ENCODE peak calls at places on chromosomes 11 and 22, in eight cellular contexts. H is IMR-90, G is transverse colon, J is GM12892, K is spleen, O is body of pancreas, P is A549, W is adrenal gland. S is an unnamed sample.

GRCh38 chr22:47000888-47001287 is 238.4 kb downstream of the TBC1D22A start:
- DNase-seq in H (no peak), G (no peak), J (no peak), K (no peak), O (no peak), P (no peak), W (no peak), S (no peak)

GRCh38 chr22:48804811-48805301 is 1022.8 kb downstream of the BRD1 start:
- DNase-seq in H (no peak), G (no peak), J (no peak), K (peak; percentile 58), O (no peak), P (no peak), W (no peak), S (no peak)

GRCh38 chr11:134026655-134027343 is 42.1 kb upstream of the JAM3 start:
- DNase-seq in H (no peak), G (no peak), J (no peak), K (no peak), O (no peak), P (no peak), W (no peak), S (no peak)

GRCh38 chr22:34508797-34509196 is 557.2 kb upstream of the ISX start:
- DNase-seq in H (no peak), G (no peak), J (no peak), K (no peak), O (no peak), P (no peak), W (no peak), S (no peak)

GRCh38 chr11:100727410-100727809 is 40.3 kb downstream of the ARHGAP42 start:
- DNase-seq in H (no peak), G (no peak), J (no peak), K (no peak), O (no peak), P (no peak), W (peak; percentile 11), S (no peak)

GRCh38 chr11:65211293-65212105 is 29.8 kb downstream of the CAPN1 start:
- DNase-seq in H (no peak), G (no peak), J (no peak), K (peak; percentile 77), O (no peak), P (no peak), W (no peak), S (no peak)

GRCh38 chr22:45240137-45240809 is 421 bp downstream of the KIAA0930 start:
- DNase-seq in H (no peak), G (peak; percentile 35), J (no peak), K (peak; percentile 92), O (peak; percentile 48), P (no peak), W (peak; percentile 44), S (peak; percentile 45)

GRCh38 chr11:84836371-84836770 is 790.8 kb downstream of the DLG2 start:
- DNase-seq in H (no peak), G (no peak), J (no peak), K (no peak), O (no peak), P (no peak), W (no peak), S (no peak)

GRCh38 chr11:44989831-44990566 is 39.3 kb upstream of the TP53I11 start:
- DNase-seq in H (no peak), G (no peak), J (no peak), K (no peak), O (peak; percentile 86), P (no peak), W (no peak), S (no peak)

GRCh38 chr11:132898021-132898420 is 634.3 kb downstream of the OPCML start:
- DNase-seq in H (peak; percentile 73), G (no peak), J (no peak), K (no peak), O (no peak), P (no peak), W (no peak), S (no peak)

GRCh38 chr11:47398551-47398950 is 9.8 kb upstream of the SLC39A13 start:
- DNase-seq in H (no peak), G (no peak), J (peak; percentile 2), K (peak; percentile 74), O (no peak), P (no peak), W (no peak), S (no peak)

GRCh38 chr11:47400813-47401279 is 7.5 kb upstream of the SLC39A13 start:
- DNase-seq in H (no peak), G (no peak), J (peak; percentile 16), K (peak; percentile 80), O (no peak), P (no peak), W (no peak), S (no peak)

GRCh38 chr11:47398011-47398410 is 10.4 kb upstream of the SLC39A13 start:
- DNase-seq in H (no peak), G (no peak), J (peak; percentile 5), K (peak; percentile 61), O (no peak), P (no peak), W (no peak), S (no peak)

GRCh38 chr11:47403135-47403534 is 5.3 kb upstream of the SLC39A13 start:
- DNase-seq in H (no peak), G (no peak), J (no peak), K (peak; percentile 75), O (no peak), P (no peak), W (no peak), S (no peak)

DNA sequence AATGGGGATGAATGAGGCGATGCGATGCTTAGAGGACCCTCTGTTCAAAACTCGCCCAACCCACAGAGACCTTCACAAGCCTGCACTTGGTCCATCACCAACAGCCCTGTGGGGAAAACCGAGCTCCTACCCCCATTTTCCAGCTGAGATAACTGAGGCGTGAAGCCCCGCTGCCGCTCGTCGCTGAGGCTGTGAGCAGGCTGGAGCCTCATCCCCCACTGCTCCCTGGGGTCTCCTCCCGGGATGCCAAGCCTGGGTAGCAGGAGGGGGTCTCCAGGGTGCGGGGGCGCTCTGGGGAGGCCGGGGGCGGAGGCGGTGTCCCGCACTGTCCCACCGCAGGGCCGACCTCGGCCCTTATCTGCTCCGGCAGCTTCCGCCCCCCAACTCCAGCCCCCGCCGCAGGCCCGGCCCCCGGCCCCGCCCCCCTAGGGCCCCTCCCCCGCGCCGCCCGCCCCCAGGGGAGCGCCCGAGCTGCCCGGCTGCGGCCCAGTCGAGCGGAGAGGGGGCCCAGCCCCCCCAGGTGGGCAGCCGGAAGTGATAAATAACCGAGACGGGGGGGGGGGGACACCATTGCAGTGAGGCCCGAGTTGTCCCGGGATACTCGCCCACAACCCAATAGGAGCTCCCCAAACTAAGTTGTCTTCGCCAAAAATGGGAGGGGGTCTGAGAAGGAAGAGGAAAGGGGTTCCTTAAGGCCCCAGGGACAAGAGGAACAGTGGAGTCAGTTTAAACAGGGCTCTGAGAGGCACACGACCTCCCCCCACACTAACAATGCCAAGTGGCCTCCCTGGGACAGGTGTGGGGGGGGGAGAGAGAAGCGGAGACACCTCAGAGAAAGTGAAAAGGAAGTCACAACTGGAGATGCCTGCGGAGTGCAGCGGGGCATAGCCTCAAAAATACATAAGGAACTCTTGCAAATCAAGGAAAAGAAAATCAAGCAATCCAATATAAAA is 8.3 kb upstream of the SLC39A13 start:
- DNase-seq in H (no peak), G (peak; percentile 47), J (peak; percentile 70), K (peak; percentile 92), O (no peak), P (no peak), W (no peak), S (no peak)
- TF ChIP-seq POLR2A in H (no peak), G (peak; percentile 42), J (no peak), K (peak; percentile 44), O (peak; percentile 49), P (no peak), W (no peak), S (no peak)

GRCh38 chr22:40046126-40046525 is 51.4 kb downstream of the FAM83F start:
- DNase-seq in H (no peak), G (no peak), J (no peak), K (no peak), O (no peak), P (no peak), W (no peak), S (no peak)

GRCh38 chr22:40043793-40044101 is 49.0 kb downstream of the FAM83F start:
- DNase-seq in H (no peak), G (no peak), J (no peak), K (no peak), O (no peak), P (no peak), W (no peak), S (no peak)

GRCh38 chr22:40043086-40043485 is 48.3 kb downstream of the FAM83F start:
- DNase-seq in H (no peak), G (peak; percentile 52), J (no peak), K (no peak), O (peak; percentile 68), P (no peak), W (peak; percentile 32), S (no peak)

GRCh38 chr22:40044102-40044869 is 49.5 kb downstream of the FAM83F start:
- DNase-seq in H (peak; percentile 99), G (peak; percentile 98), J (peak; percentile 92), K (peak; percentile 96), O (peak; percentile 98), P (peak; percentile 99), W (peak; percentile 99), S (peak; percentile 93)

GRCh38 chr22:40044870-40045834 is 50.4 kb downstream of the FAM83F start:
- DNase-seq in H (peak; percentile 15), G (peak; percentile 68), J (peak; percentile 71), K (peak; percentile 97), O (peak; percentile 57), P (peak; percentile 17), W (peak; percentile 58), S (peak; percentile 49)
- TF ChIP-seq POLR2A in H (no peak), G (no peak), J (peak; percentile 59), K (no peak), O (peak; percentile 40), P (peak; percentile 21), W (peak; percentile 33), S (peak; percentile 22)

GRCh38 chr11:121226415-121227263 is 65.9 kb upstream of the SC5D start:
- DNase-seq in H (no peak), G (no peak), J (no peak), K (no peak), O (no peak), P (no peak), W (no peak), S (no peak)
- TF ChIP-seq POLR2A in H (no peak), G (no peak), J (peak; percentile 81), K (no peak), O (no peak), P (no peak), W (no peak), S (no peak)

GRCh38 chr11:118907749-118908106 is 18.0 kb downstream of the BCL9L start:
- DNase-seq in H (no peak), G (no peak), J (no peak), K (no peak), O (no peak), P (no peak), W (no peak), S (no peak)

GRCh38 chr11:118908264-118908663 is 17.5 kb downstream of the BCL9L start:
- DNase-seq in H (no peak), G (no peak), J (no peak), K (peak; percentile 64), O (no peak), P (no peak), W (no peak), S (no peak)

GRCh38 chr11:118909619-118910308 is 16.0 kb downstream of the BCL9L start:
- DNase-seq in H (no peak), G (no peak), J (no peak), K (peak; percentile 72), O (no peak), P (no peak), W (no peak), S (no peak)

GRCh38 chr11:118910309-118911112 is 15.2 kb downstream of the BCL9L start:
- DNase-seq in H (peak; percentile 92), G (peak; percentile 67), J (no peak), K (peak; percentile 84), O (peak; percentile 61), P (no peak), W (peak; percentile 94), S (no peak)

GRCh38 chr11:118908931-118909618 is 16.7 kb downstream of the BCL9L start:
- DNase-seq in H (peak; percentile 92), G (peak; percentile 71), J (no peak), K (peak; percentile 74), O (peak; percentile 71), P (no peak), W (peak; percentile 88), S (no peak)
- TF ChIP-seq POLR2A in H (peak; percentile 83), G (peak; percentile 37), J (no peak), K (no peak), O (peak; percentile 41), P (peak; percentile 32), W (peak; percentile 94), S (peak; percentile 44)

S was measured in H54.